ENCODE peak calls at places on chromosomes 2 and 18, in five cellular contexts. N is colonic mucosa, O is HCT116, E is left cardiac atrium, T is H54. S is an unnamed sample.
A peak's percentile ranks its signal among the peaks of the same experiment; 100 is the strongest.

GRCh38 chr18:22872894-22873537 is 60.1 kb upstream of the RBBP8 start:
- DNase-seq in N (no peak), O (no peak), E (no peak), T (no peak), S (no peak)

GRCh38 chr2:69985684-69986083 is 24.3 kb upstream of the ASPRV1 start:
- DNase-seq in N (no peak), O (no peak), E (peak; percentile 42), T (no peak), S (no peak)

GRCh38 chr2:63763336-63764056 is 78.2 kb upstream of the UGP2 start:
- DNase-seq in N (no peak), O (no peak), E (no peak), T (no peak), S (no peak)

GRCh38 chr2:75290600-75291140 is 91.3 kb upstream of the TACR1 start:
- DNase-seq in N (no peak), O (no peak), E (no peak), T (no peak), S (no peak)

GRCh38 chr2:28393115-28393836 is 618 bp downstream of the FOSL2 start:
- DNase-seq in N (peak; percentile 67), O (no peak), E (peak; percentile 77), T (no peak), S (peak; percentile 74)

GRCh38 chr2:230203110-230203676 is 16.6 kb downstream of the SP110 start:
- DNase-seq in N (no peak), O (no peak), E (peak; percentile 30), T (no peak), S (peak; percentile 28)

GRCh38 chr18:32049393-32050161 is 31.0 kb downstream of the RNF125 start:
- DNase-seq in N (peak; percentile 54), O (no peak), E (peak; percentile 43), T (no peak), S (peak; percentile 42)

GRCh38 chr2:7190587-7191320 is 273.5 kb downstream of the RNF144A start:
- DNase-seq in N (no peak), O (no peak), E (no peak), T (no peak), S (no peak)

GRCh38 chr2:156147594-156148330 is 184.8 kb downstream of the NR4A2 start:
- DNase-seq in N (no peak), O (no peak), E (no peak), T (no peak), S (no peak)

S was measured in left colon.